ENCODE peak calls at places on chromosome 3, in six cellular contexts. O is LoVo; I is DMS79 treated with DMSO at 0.1 percent for 48 hours; M is dermis blood vessel endothelial cell; F is T-helper 2 cell; J is naive thymus-derived CD8-positive, alpha-beta T cell. A is an unnamed sample.

GRCh38 chr3:112776000-112776399 is 70.7 kb downstream of the CD200R1L start:
- DNase-seq in O (no peak), I (no peak), M (no peak), F (no peak), J (no peak), A (no peak)

GRCh38 chr3:139260041-139260486 is 83.8 kb upstream of the MRPS22 start:
- DNase-seq in O (no peak), I (no peak), M (no peak), F (no peak), J (no peak), A (no peak)

GRCh38 chr3:115341208-115341607 is 194.1 kb upstream of the ZBTB20 start:
- DNase-seq in O (peak), I (no peak), M (peak), F (no peak), J (no peak), A (no peak)

GRCh38 chr3:183958775-183959174 is 58.9 kb downstream of the ABCC5 start:
- DNase-seq in O (no peak), I (no peak), M (no peak), F (no peak), J (no peak), A (no peak)

GRCh38 chr3:155631323-155632019 is 113.4 kb downstream of the PLCH1 start:
- DNase-seq in O (no peak), I (no peak), M (no peak), F (no peak), J (no peak), A (no peak)

GRCh38 chr3:139772539-139773500 is 95.0 kb upstream of the NMNAT3 start:
- DNase-seq in O (no peak), I (no peak), M (no peak), F (no peak), J (no peak), A (no peak)

GRCh38 chr3:171679011-171679492 is 131.2 kb downstream of the PLD1 start:
- DNase-seq in O (peak), I (no peak), M (no peak), F (no peak), J (no peak), A (no peak)

GRCh38 chr3:10205461-10206165 is 40.9 kb downstream of the IRAK2 start:
- DNase-seq in O (peak), I (no peak), M (peak), F (no peak), J (no peak), A (no peak)